ENCODE peak calls at places on chromosome 5, in five cellular contexts. N is stimulated activated CD4-positive, alpha-beta T cell treated with anti-CD3 and anti-CD28 coated beads, Interleukin-15, amount 100 ng/mL, for 48 hours; D is GM23248; L is amniotic stem cell; O is neural progenitor cell. W is an unnamed sample.
A peak's percentile ranks its signal among the peaks of the same experiment; 100 is the strongest.

GRCh38 chr5:103490340-103490739 is 72.2 kb downstream of the NUDT12 start:
- DNase-seq in O (no peak), L (no peak), N (no peak), D (no peak), W (no peak)

GRCh38 chr5:103075442-103075841 is 44.5 kb downstream of the GIN1 start:
- DNase-seq in O (no peak), N (no peak), D (no peak), L (no peak), W (no peak)

GRCh38 chr5:135218486-135218755 is 180.6 kb downstream of the MACROH2A1 start:
- DNase-seq in O (no peak), N (no peak), L (no peak), D (no peak), W (no peak)

GRCh38 chr5:97243352-97243751 is 60.3 kb upstream of the RIOK2 start:
- DNase-seq in L (no peak), O (no peak), D (no peak), N (no peak), W (no peak)

GRCh38 chr5:62082370-62082778 is 223.6 kb upstream of the KIF2A start:
- DNase-seq in N (no peak), O (no peak), L (peak; percentile 14), D (peak; percentile 79), W (no peak)

GRCh38 chr5:162654661-162655406 is 587.3 kb downstream of the GABRG2 start:
- DNase-seq in D (no peak), L (no peak), O (no peak), N (no peak), W (no peak)

GRCh38 chr5:116032094-116032517 is at the start of gene ARL14EPL:
- DNase-seq in O (peak; percentile 18), D (peak; percentile 89), N (no peak), L (peak; percentile 50), W (no peak)

GRCh38 chr5:176744584-176744965 is 65.8 kb upstream of the UNC5A start:
- DNase-seq in D (no peak), L (no peak), N (no peak), O (peak; percentile 53), W (no peak)

GRCh38 chr5:34708777-34709176 is 52.6 kb downstream of the RAI14 start:
- DNase-seq in L (no peak), N (no peak), O (no peak), D (no peak), W (no peak)

GRCh38 chr5:177369050-177369912 is 11.6 kb downstream of the RGS14 start:
- DNase-seq in N (no peak), L (no peak), D (peak; percentile 65), O (peak; percentile 58), W (no peak)

GRCh38 chr5:154190652-154191304 is at the start of gene GALNT10:
- DNase-seq in D (peak; percentile 90), O (peak; percentile 91), N (peak; percentile 38), L (no peak), W (no peak)